ENCODE peak calls at places on chromosome 20, in four cellular contexts. One of them, this sample, is unnamed.

GRCh38 chr20:41224281-41224680 is 86.9 kb downstream of the PLCG1 start:
- DNase-seq in IMR-90: no peak
- DNase-seq in T-helper 9 cell: no peak
- DNase-seq in activated T-helper 1 cell treated with Interleukin-2 at 50 U/mL for 16 hours: no peak
- DNase-seq in this sample: no peak

GRCh38 chr20:64078934-64079272 is 415 bp downstream of the RGS19 start:
- DNase-seq in IMR-90: no peak
- DNase-seq in T-helper 9 cell: no peak
- DNase-seq in activated T-helper 1 cell treated with Interleukin-2 at 50 U/mL for 16 hours: no peak
- DNase-seq in this sample: no peak

GRCh38 chr20:44516491-44516890 is 5.4 kb downstream of the SERINC3 start:
- DNase-seq in IMR-90: no peak
- DNase-seq in T-helper 9 cell: no peak
- DNase-seq in activated T-helper 1 cell treated with Interleukin-2 at 50 U/mL for 16 hours: no peak
- DNase-seq in this sample: no peak

GRCh38 chr20:62929051-62929538 is 2.8 kb upstream of the DIDO1 start:
- DNase-seq in IMR-90: peak
- DNase-seq in T-helper 9 cell: peak
- DNase-seq in activated T-helper 1 cell treated with Interleukin-2 at 50 U/mL for 16 hours: peak
- DNase-seq in this sample: peak

GRCh38 chr20:52078289-52078688 is 113.3 kb downstream of the ZFP64 start:
- DNase-seq in IMR-90: no peak
- DNase-seq in T-helper 9 cell: no peak
- DNase-seq in activated T-helper 1 cell treated with Interleukin-2 at 50 U/mL for 16 hours: no peak
- DNase-seq in this sample: no peak

GRCh38 chr20:58981564-58982364 is 708 bp downstream of the NELFCD start:
- DNase-seq in IMR-90: peak
- DNase-seq in T-helper 9 cell: no peak
- DNase-seq in activated T-helper 1 cell treated with Interleukin-2 at 50 U/mL for 16 hours: no peak
- DNase-seq in this sample: no peak

GRCh38 chr20:33612001-33612400 is 50.1 kb upstream of the C20orf144 start:
- DNase-seq in IMR-90: no peak
- DNase-seq in T-helper 9 cell: no peak
- DNase-seq in activated T-helper 1 cell treated with Interleukin-2 at 50 U/mL for 16 hours: no peak
- DNase-seq in this sample: no peak

GRCh38 chr20:12068146-12068545 is 150.5 kb downstream of the BTBD3 start:
- DNase-seq in IMR-90: no peak
- DNase-seq in T-helper 9 cell: no peak
- DNase-seq in activated T-helper 1 cell treated with Interleukin-2 at 50 U/mL for 16 hours: no peak
- DNase-seq in this sample: no peak

GRCh38 chr20:54688476-54688875 is 213.1 kb downstream of the DOK5 start:
- DNase-seq in IMR-90: no peak
- DNase-seq in T-helper 9 cell: no peak
- DNase-seq in activated T-helper 1 cell treated with Interleukin-2 at 50 U/mL for 16 hours: no peak
- DNase-seq in this sample: no peak

GRCh38 chr20:49916146-49917002 is 1.0 kb upstream of the SPATA2 start:
- DNase-seq in IMR-90: peak
- DNase-seq in T-helper 9 cell: no peak
- DNase-seq in activated T-helper 1 cell treated with Interleukin-2 at 50 U/mL for 16 hours: no peak
- DNase-seq in this sample: no peak

GRCh38 chr20:62898970-62899632 is 27.2 kb downstream of the DIDO1 start:
- DNase-seq in IMR-90: no peak
- DNase-seq in T-helper 9 cell: no peak
- DNase-seq in activated T-helper 1 cell treated with Interleukin-2 at 50 U/mL for 16 hours: no peak
- DNase-seq in this sample: no peak

GRCh38 chr20:324177-325042 is 942 bp upstream of the SOX12 start:
- DNase-seq in IMR-90: peak
- DNase-seq in T-helper 9 cell: peak
- DNase-seq in activated T-helper 1 cell treated with Interleukin-2 at 50 U/mL for 16 hours: peak
- DNase-seq in this sample: peak

GRCh38 chr20:35304956-35305355 is 12.7 kb upstream of the FAM83C start:
- DNase-seq in IMR-90: no peak
- DNase-seq in T-helper 9 cell: no peak
- DNase-seq in activated T-helper 1 cell treated with Interleukin-2 at 50 U/mL for 16 hours: no peak
- DNase-seq in this sample: no peak

GRCh38 chr20:14336667-14337066 is 745 bp downstream of the FLRT3 start:
- DNase-seq in IMR-90: peak
- DNase-seq in T-helper 9 cell: no peak
- DNase-seq in activated T-helper 1 cell treated with Interleukin-2 at 50 U/mL for 16 hours: no peak
- DNase-seq in this sample: no peak

GRCh38 chr20:4681971-4682370 is 39.7 kb upstream of the PRND start:
- DNase-seq in IMR-90: peak
- DNase-seq in T-helper 9 cell: no peak
- DNase-seq in activated T-helper 1 cell treated with Interleukin-2 at 50 U/mL for 16 hours: no peak
- DNase-seq in this sample: no peak

GRCh38 chr20:40763646-40764295 is 74.7 kb upstream of the MAFB start:
- DNase-seq in IMR-90: no peak
- DNase-seq in T-helper 9 cell: no peak
- DNase-seq in activated T-helper 1 cell treated with Interleukin-2 at 50 U/mL for 16 hours: no peak
- DNase-seq in this sample: no peak

GRCh38 chr20:24998631-24999445 is 6.3 kb upstream of the APMAP start:
- DNase-seq in IMR-90: peak
- DNase-seq in T-helper 9 cell: no peak
- DNase-seq in activated T-helper 1 cell treated with Interleukin-2 at 50 U/mL for 16 hours: no peak
- DNase-seq in this sample: no peak

GRCh38 chr20:11553603-11554002 is 364.1 kb upstream of the BTBD3 start:
- DNase-seq in IMR-90: peak
- DNase-seq in T-helper 9 cell: no peak
- DNase-seq in activated T-helper 1 cell treated with Interleukin-2 at 50 U/mL for 16 hours: no peak
- DNase-seq in this sample: no peak

GRCh38 chr20:5621305-5621704 is 128.9 kb upstream of the SHLD1 start:
- DNase-seq in IMR-90: no peak
- DNase-seq in T-helper 9 cell: no peak
- DNase-seq in activated T-helper 1 cell treated with Interleukin-2 at 50 U/mL for 16 hours: no peak
- DNase-seq in this sample: no peak

GRCh38 chr20:44247676-44248419 is 740 bp downstream of the GDAP1L1 start:
- DNase-seq in IMR-90: peak
- DNase-seq in T-helper 9 cell: no peak
- DNase-seq in activated T-helper 1 cell treated with Interleukin-2 at 50 U/mL for 16 hours: no peak
- DNase-seq in this sample: no peak